ENCODE peak calls at places on chromosome 11, in five cellular contexts. T, L, F, N and R are unnamed samples.

GRCh38 chr11:14454861-14455632 is 44.6 kb downstream of the COPB1 start:
- DNase-seq in T (no peak), L (no peak), N (peak; percentile 28), F (no peak), R (peak; percentile 13)

GRCh38 chr11:45864041-45864440 is 16.8 kb downstream of the CRY2 start:
- DNase-seq in L (no peak), F (no peak), N (no peak), T (no peak), R (no peak)

GRCh38 chr11:33147559-33147958 is 13.7 kb downstream of the CSTF3 start:
- DNase-seq in L (no peak), N (no peak), F (no peak), T (no peak), R (no peak)

GRCh38 chr11:68838572-68838964 is 3.1 kb downstream of the CPT1A start:
- DNase-seq in T (no peak), L (no peak), N (no peak), F (no peak), R (no peak)

GRCh38 chr11:113304916-113305315 is 9.5 kb upstream of the TTC12 start:
- DNase-seq in T (no peak), N (no peak), F (no peak), L (no peak), R (no peak)

GRCh38 chr11:113847580-113847979 is 27.8 kb downstream of the USP28 start:
- DNase-seq in T (no peak), F (no peak), L (no peak), N (no peak), R (no peak)

GRCh38 chr11:134560066-134560465 is 148.0 kb upstream of the B3GAT1 start:
- DNase-seq in T (no peak), L (no peak), F (peak; percentile 70), N (no peak), R (no peak)

GRCh38 chr11:12801976-12802375 is 127.8 kb downstream of the TEAD1 start:
- DNase-seq in L (no peak), F (no peak), T (no peak), N (no peak), R (no peak)

GRCh38 chr11:6320411-6321207 is at the start of gene CAVIN3:
- DNase-seq in F (peak; percentile 96), T (peak; percentile 64), N (no peak), L (peak; percentile 78), R (no peak)

GRCh38 chr11:812390-812789 is 2.6 kb downstream of the RPLP2 start:
- DNase-seq in F (no peak), L (no peak), T (no peak), N (no peak), R (no peak)

GRCh38 chr11:113578164-113578455 is 102.9 kb upstream of the DRD2 start:
- DNase-seq in N (no peak), T (no peak), L (no peak), F (no peak), R (no peak)

GRCh38 chr11:80860632-80861031 is 1419.8 kb upstream of the TENM4 start:
- DNase-seq in T (no peak), L (no peak), F (no peak), N (no peak), R (no peak)

GRCh38 chr11:94794287-94795168 is 26.4 kb downstream of the AMOTL1 start:
- DNase-seq in L (peak; percentile 66), N (no peak), T (peak; percentile 56), F (peak; percentile 77), R (no peak)